ENCODE peak calls at places on chromosomes 11 and 22, in four cellular contexts. One of them, this sample, is unnamed.

GRCh38 chr11:2223153-2223794 is 47.1 kb downstream of the ASCL2 start:
- DNase-seq in GM12878: no peak
- DNase-seq in K562: no peak
- DNase-seq in HepG2: no peak
- DNase-seq in this sample: no peak

GRCh38 chr11:116525961-116526495 is 246.8 kb downstream of the BUD13 start:
- DNase-seq in GM12878: no peak
- DNase-seq in K562: no peak
- DNase-seq in HepG2: no peak
- DNase-seq in this sample: no peak

GRCh38 chr11:109788969-109789490 is 304.2 kb upstream of the ZC3H12C start:
- DNase-seq in K562: no peak
- DNase-seq in HepG2: no peak
- DNase-seq in GM12878: no peak
- DNase-seq in this sample: no peak

GRCh38 chr22:49208003-49208402 is 619.7 kb downstream of the BRD1 start:
- DNase-seq in GM12878: no peak
- DNase-seq in K562: no peak
- DNase-seq in HepG2: no peak
- DNase-seq in this sample: no peak

GRCh38 chr11:10952872-10953271 is 95.0 kb upstream of the ZBED5 start:
- DNase-seq in GM12878: no peak
- DNase-seq in K562: no peak
- DNase-seq in HepG2: no peak
- DNase-seq in this sample: no peak

GRCh38 chr11:121265586-121265985 is 27.0 kb upstream of the SC5D start:
- DNase-seq in HepG2: no peak
- DNase-seq in K562: no peak
- DNase-seq in GM12878: no peak
- DNase-seq in this sample: peak

GRCh38 chr11:104944080-104944479 is 24.3 kb downstream of the CASP4 start:
- DNase-seq in GM12878: no peak
- DNase-seq in HepG2: peak
- DNase-seq in K562: no peak
- DNase-seq in this sample: no peak

GRCh38 chr11:131579932-131580387 is 209.5 kb downstream of the NTM start:
- DNase-seq in K562: peak
- DNase-seq in HepG2: peak
- DNase-seq in GM12878: no peak
- DNase-seq in this sample: peak

GRCh38 chr11:69205929-69206612 is 50.3 kb downstream of the SMIM38 start:
- DNase-seq in GM12878: no peak
- DNase-seq in HepG2: no peak
- DNase-seq in K562: no peak
- DNase-seq in this sample: no peak

GRCh38 chr11:46375392-46376101 is 5.9 kb upstream of the MDK start:
- DNase-seq in GM12878: no peak
- DNase-seq in HepG2: no peak
- DNase-seq in K562: no peak
- DNase-seq in this sample: no peak

GRCh38 chr11:23653071-23653675 is 792.9 kb upstream of the CCDC179 start:
- DNase-seq in K562: no peak
- DNase-seq in HepG2: no peak
- DNase-seq in GM12878: no peak
- DNase-seq in this sample: no peak

GRCh38 chr11:19929655-19930054 is 217.0 kb downstream of the NAV2 start:
- DNase-seq in K562: no peak
- DNase-seq in HepG2: no peak
- DNase-seq in GM12878: no peak
- DNase-seq in this sample: no peak

GRCh38 chr22:50696799-50697561 is 24.4 kb downstream of the SHANK3 start:
- DNase-seq in K562: peak
- DNase-seq in HepG2: no peak
- DNase-seq in GM12878: no peak
- DNase-seq in this sample: peak

GRCh38 chr11:134658481-134659080 is 246.5 kb upstream of the B3GAT1 start:
- DNase-seq in GM12878: no peak
- DNase-seq in K562: no peak
- DNase-seq in HepG2: no peak
- DNase-seq in this sample: no peak

GRCh38 chr11:129248618-129249017 is 56.5 kb upstream of the ARHGAP32 start:
- DNase-seq in K562: no peak
- DNase-seq in GM12878: no peak
- DNase-seq in HepG2: peak
- DNase-seq in this sample: no peak

GRCh38 chr22:35308480-35308945 is 8.8 kb downstream of the TOM1 start:
- DNase-seq in K562: no peak
- DNase-seq in HepG2: no peak
- DNase-seq in GM12878: peak
- DNase-seq in this sample: no peak

GRCh38 chr22:21865041-21865440 is 2.4 kb downstream of the MAPK1 start:
- DNase-seq in HepG2: no peak
- DNase-seq in K562: no peak
- DNase-seq in GM12878: no peak
- DNase-seq in this sample: no peak

GRCh38 chr22:25764270-25765015 is 22.5 kb downstream of the MYO18B start:
- DNase-seq in GM12878: no peak
- DNase-seq in K562: peak
- DNase-seq in HepG2: no peak
- DNase-seq in this sample: no peak

GRCh38 chr11:114559425-114560310 is at the start of gene NXPE1:
- DNase-seq in HepG2: no peak
- DNase-seq in K562: no peak
- DNase-seq in GM12878: no peak
- DNase-seq in this sample: no peak

GRCh38 chr11:8298801-8299786 is 35.4 kb upstream of the LMO1 start:
- DNase-seq in GM12878: no peak
- DNase-seq in HepG2: no peak
- DNase-seq in K562: no peak
- DNase-seq in this sample: no peak

GRCh38 chr11:59429924-59430516 is 3.8 kb upstream of the OR5A2 start:
- DNase-seq in GM12878: peak
- DNase-seq in HepG2: peak
- DNase-seq in K562: peak
- DNase-seq in this sample: peak

GRCh38 chr11:11481371-11481770 is 128.3 kb upstream of the CSNK2A3 start:
- DNase-seq in GM12878: no peak
- DNase-seq in K562: no peak
- DNase-seq in HepG2: no peak
- DNase-seq in this sample: no peak

GRCh38 chr11:104705475-104706195 is 192.6 kb downstream of the CASP12 start:
- DNase-seq in HepG2: no peak
- DNase-seq in GM12878: peak
- DNase-seq in K562: no peak
- DNase-seq in this sample: no peak

GRCh38 chr11:92969634-92970347 is at the start of gene MTNR1B:
- DNase-seq in HepG2: no peak
- DNase-seq in K562: no peak
- DNase-seq in GM12878: no peak
- DNase-seq in this sample: no peak

GRCh38 chr11:107116358-107116757 is 98.1 kb upstream of the GUCY1A2 start:
- DNase-seq in K562: no peak
- DNase-seq in GM12878: no peak
- DNase-seq in HepG2: no peak
- DNase-seq in this sample: no peak

GRCh38 chr11:110984147-110984546 is 261.4 kb upstream of the POU2AF2 start:
- DNase-seq in K562: no peak
- DNase-seq in HepG2: no peak
- DNase-seq in GM12878: no peak
- DNase-seq in this sample: no peak

GRCh38 chr11:26841818-26842457 is 120.1 kb upstream of the SLC5A12 start:
- DNase-seq in K562: no peak
- DNase-seq in HepG2: no peak
- DNase-seq in GM12878: no peak
- DNase-seq in this sample: no peak

GRCh38 chr11:995752-996420 is 40.6 kb downstream of the MUC6 start:
- DNase-seq in K562: peak
- DNase-seq in HepG2: no peak
- DNase-seq in GM12878: peak
- DNase-seq in this sample: no peak

GRCh38 chr11:65116370-65117205 is 913 bp downstream of the ZNHIT2 start:
- DNase-seq in HepG2: no peak
- DNase-seq in K562: no peak
- DNase-seq in GM12878: no peak
- DNase-seq in this sample: no peak

GRCh38 chr22:19884954-19885751 is 30.5 kb upstream of the GNB1L start:
- DNase-seq in HepG2: no peak
- DNase-seq in K562: no peak
- DNase-seq in GM12878: no peak
- DNase-seq in this sample: no peak

DNA sequence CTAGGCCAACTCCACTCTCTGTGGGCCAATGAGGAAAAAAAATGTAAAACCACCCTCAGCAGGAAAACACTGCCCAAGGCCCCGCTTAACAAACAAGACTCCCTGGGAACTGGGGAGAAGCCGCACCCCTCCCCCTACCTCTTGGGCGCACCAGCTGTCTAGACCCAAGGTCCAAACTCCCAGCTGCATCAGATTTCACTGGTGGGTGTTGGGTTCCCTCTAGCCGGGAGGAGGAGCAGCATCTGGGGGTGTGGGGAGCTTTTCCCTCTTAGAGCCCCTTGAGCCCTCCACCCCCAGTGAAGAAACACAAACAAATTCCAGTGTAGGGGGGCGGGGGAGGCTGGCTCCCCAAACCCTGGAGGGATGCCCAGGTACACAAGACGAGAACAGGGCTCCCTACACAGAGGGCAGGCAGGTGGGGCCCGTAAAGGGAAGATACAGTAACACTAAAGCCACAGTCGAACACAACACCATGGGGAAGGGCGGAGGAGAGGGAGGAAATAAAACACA is 64.9 kb downstream of the NECTIN1 start:
- DNase-seq in K562: no peak
- DNase-seq in GM12878: no peak
- DNase-seq in HepG2: peak
- DNase-seq in this sample: no peak
- TF ChIP-seq TARDBP in K562: no peak
- TF ChIP-seq TARDBP in GM12878: no peak
- TF ChIP-seq TARDBP in HepG2: peak
- TF ChIP-seq TARDBP in this sample: no peak

DNA sequence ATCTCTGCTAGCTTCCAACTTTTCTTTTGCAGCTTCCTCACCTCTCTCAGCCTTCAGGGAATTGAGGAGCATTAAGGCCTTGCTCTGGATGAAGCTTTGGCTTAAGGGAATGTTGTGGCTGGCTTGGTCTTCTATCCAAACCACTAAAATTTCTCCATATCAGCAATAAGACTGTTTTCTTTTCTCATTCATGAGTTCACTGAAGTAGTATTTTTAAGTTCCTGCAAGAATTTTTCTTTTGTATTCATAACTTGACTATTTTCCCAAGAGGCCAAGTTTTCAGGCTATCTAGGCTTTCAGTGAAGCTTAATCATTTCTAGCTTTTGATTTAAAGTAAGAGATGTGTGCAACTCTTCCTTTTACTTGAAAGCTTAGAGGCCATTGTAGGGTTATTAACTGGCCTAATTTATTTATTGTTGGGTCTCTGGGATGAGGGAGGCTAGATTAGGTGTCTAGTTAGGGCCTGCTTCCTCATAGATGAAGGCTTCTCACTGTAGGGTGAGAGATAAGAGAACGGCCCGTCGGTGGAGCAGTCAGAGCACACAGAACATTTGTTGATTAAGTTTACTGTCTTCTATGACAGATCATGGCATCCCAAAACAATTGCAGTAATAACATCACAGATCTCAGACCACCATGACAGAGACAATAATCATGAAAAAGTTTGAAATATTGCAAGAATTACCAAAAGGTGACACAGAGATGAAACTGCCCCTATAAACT is 33.2 kb downstream of the CSF2RB start:
- DNase-seq in GM12878: no peak
- DNase-seq in HepG2: no peak
- DNase-seq in K562: no peak
- DNase-seq in this sample: no peak
- TF ChIP-seq TARDBP in GM12878: no peak
- TF ChIP-seq TARDBP in HepG2: no peak
- TF ChIP-seq TARDBP in K562: no peak
- TF ChIP-seq TARDBP in this sample: no peak

DNA sequence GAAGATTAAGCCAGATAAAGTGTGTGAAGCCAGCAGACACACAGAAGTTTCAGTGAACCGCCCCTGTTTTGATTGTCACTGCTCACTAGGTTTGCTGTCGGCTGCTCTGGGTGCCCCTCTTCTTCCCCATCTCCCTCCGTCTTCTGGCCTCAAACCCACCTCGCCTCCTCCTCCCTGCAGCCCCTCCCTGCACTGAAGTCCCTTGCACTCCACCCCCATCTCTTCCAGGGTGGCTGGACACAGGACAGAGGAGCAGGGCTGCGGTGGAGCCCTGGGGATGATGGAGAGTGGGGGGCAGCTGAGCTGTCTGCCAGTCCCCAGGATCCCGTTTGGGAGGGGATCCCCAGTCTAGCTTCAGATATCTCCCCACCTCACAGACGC is 53.5 kb downstream of the CYTH4 start:
- DNase-seq in K562: no peak
- DNase-seq in GM12878: no peak
- DNase-seq in HepG2: no peak
- DNase-seq in this sample: no peak
- TF ChIP-seq TARDBP in K562: no peak
- TF ChIP-seq TARDBP in GM12878: no peak
- TF ChIP-seq TARDBP in HepG2: no peak
- TF ChIP-seq TARDBP in this sample: no peak

DNA sequence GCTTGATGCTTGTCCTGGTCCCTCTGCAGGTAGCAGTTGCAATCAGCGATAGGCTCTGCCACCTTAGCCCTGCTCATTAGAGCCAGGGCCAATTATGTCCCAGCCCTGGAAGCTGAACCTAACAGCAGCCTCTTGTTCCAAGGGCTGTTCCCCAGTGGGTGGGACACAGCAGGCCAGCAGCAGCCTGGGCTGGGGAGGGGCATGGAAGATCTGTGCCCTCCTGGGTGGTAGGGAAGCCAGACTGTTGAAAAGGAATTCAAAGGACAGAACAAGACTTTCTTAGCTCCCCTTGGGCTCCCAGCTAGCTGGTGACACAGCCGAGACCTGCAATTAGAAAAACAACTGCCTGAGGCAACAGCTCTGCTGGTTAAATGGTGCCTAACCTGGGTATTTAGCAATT is 17.4 kb downstream of the DRD2 start:
- DNase-seq in K562: no peak
- DNase-seq in GM12878: no peak
- DNase-seq in HepG2: no peak
- DNase-seq in this sample: no peak
- TF ChIP-seq TARDBP in K562: no peak
- TF ChIP-seq TARDBP in GM12878: no peak
- TF ChIP-seq TARDBP in HepG2: no peak
- TF ChIP-seq TARDBP in this sample: no peak

DNA sequence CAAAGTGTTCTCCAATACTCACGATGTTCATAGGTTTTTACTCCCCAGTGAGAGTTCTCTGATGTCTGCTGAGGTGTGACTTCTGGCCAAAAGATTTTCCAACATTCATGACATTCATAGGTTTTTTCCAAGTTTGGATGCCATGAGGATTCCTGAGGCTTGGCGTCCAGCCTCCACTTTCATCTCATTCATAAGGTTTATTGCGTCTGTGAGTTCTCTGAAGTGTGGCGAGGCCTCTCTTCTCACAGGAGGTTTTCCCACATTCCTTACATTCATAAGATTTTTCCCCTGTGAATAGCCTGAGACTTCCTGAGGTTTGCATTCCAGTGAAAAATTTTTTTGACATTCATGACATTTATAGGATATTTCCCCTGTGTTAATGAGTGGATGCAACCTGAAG is 1014.1 kb downstream of the LRRC4C start:
- DNase-seq in GM12878: no peak
- DNase-seq in K562: no peak
- DNase-seq in HepG2: peak
- DNase-seq in this sample: no peak
- TF ChIP-seq TARDBP in GM12878: no peak
- TF ChIP-seq TARDBP in K562: no peak
- TF ChIP-seq TARDBP in HepG2: no peak
- TF ChIP-seq TARDBP in this sample: no peak